ENCODE peak calls at places on chromosomes 13 and 19, in eight cellular contexts. R is choroid plexus epithelial cell, Z is AG09309, I is lower leg skin, M is RWPE2, C is AG04449, D is mesothelial cell of epicardium, B is GM12878. E is an unnamed sample.

GRCh38 chr19:1082165-1082927 is 12.8 kb downstream of the POLR2E start:
- DNase-seq in B (no peak), M (peak), C (no peak), I (peak), R (peak), Z (no peak), D (peak), E (no peak)

GRCh38 chr13:58852076-58852475 is 1220.5 kb downstream of the PCDH17 start:
- DNase-seq in D (no peak), B (no peak), R (peak), Z (no peak), I (no peak), M (no peak), C (no peak), E (no peak)

GRCh38 chr19:58338825-58339558 is 12.2 kb downstream of the ZSCAN22 start:
- DNase-seq in M (no peak), R (no peak), I (no peak), C (no peak), B (no peak), D (no peak), Z (no peak), E (no peak)

GRCh38 chr19:46614114-46614701 is 10.7 kb downstream of the PTGIR start:
- DNase-seq in B (no peak), C (no peak), D (peak), R (peak), I (peak), M (no peak), Z (no peak), E (peak)

GRCh38 chr19:55258476-55258827 is 365 bp downstream of the PPP6R1 start:
- DNase-seq in C (no peak), R (no peak), I (no peak), M (no peak), D (peak), B (no peak), Z (no peak), E (no peak)

GRCh38 chr13:54733639-54734038 is 1705.0 kb downstream of the OLFM4 start:
- DNase-seq in M (no peak), I (no peak), B (no peak), Z (no peak), R (no peak), D (no peak), C (no peak), E (no peak)

GRCh38 chr19:44003461-44004134 is 841 bp downstream of the ZNF230 start:
- DNase-seq in I (peak), C (no peak), D (no peak), R (peak), B (no peak), Z (no peak), M (no peak), E (peak)

GRCh38 chr13:106344318-106344717 is 191.1 kb downstream of the EFNB2 start:
- DNase-seq in I (no peak), M (no peak), D (no peak), Z (no peak), B (no peak), C (no peak), R (peak), E (no peak)

GRCh38 chr19:45137179-45137761 is 23.5 kb downstream of the NKPD1 start:
- DNase-seq in D (no peak), M (no peak), I (no peak), Z (no peak), R (no peak), C (no peak), B (peak), E (no peak)

GRCh38 chr13:76472916-76473315 is 413.3 kb downstream of the KCTD12 start:
- DNase-seq in I (no peak), D (no peak), R (no peak), Z (no peak), C (no peak), M (no peak), B (no peak), E (no peak)

GRCh38 chr13:23744315-23744714 is 144.9 kb downstream of the MIPEP start:
- DNase-seq in D (no peak), C (no peak), I (no peak), B (no peak), M (no peak), Z (no peak), R (no peak), E (no peak)

GRCh38 chr13:32136061-32136460 is 104.5 kb downstream of the FRY start:
- DNase-seq in M (no peak), I (no peak), D (no peak), B (no peak), Z (no peak), C (no peak), R (no peak), E (no peak)

GRCh38 chr13:73000027-73000674 is 58.7 kb upstream of the KLF5 start:
- DNase-seq in R (peak), B (peak), Z (no peak), D (no peak), M (no peak), I (no peak), C (no peak), E (no peak)

GRCh38 chr13:79044415-79044814 is 361.6 kb downstream of the RBM26 start:
- DNase-seq in M (no peak), B (no peak), C (no peak), D (no peak), I (no peak), R (no peak), Z (no peak), E (no peak)

GRCh38 chr13:37526710-37527446 is 71.7 kb downstream of the POSTN start:
- DNase-seq in Z (peak), B (no peak), M (no peak), C (peak), I (no peak), D (no peak), R (peak), E (no peak)

GRCh38 chr19:45478454-45479238 is 10.8 kb downstream of the FOSB start:
- DNase-seq in C (no peak), M (no peak), R (peak), D (peak), Z (peak), I (peak), B (peak), E (peak)

GRCh38 chr13:89315287-89315686 is 1644.1 kb downstream of the SLITRK5 start:
- DNase-seq in D (no peak), M (no peak), C (no peak), R (peak), B (no peak), Z (no peak), I (no peak), E (no peak)

GRCh38 chr13:111897178-111897845 is 169.6 kb upstream of the SOX1 start:
- DNase-seq in D (no peak), R (no peak), C (no peak), I (peak), M (peak), B (no peak), Z (no peak), E (no peak)

GRCh38 chr13:50303963-50304721 is 288.9 kb downstream of the KCNRG start:
- DNase-seq in Z (no peak), M (no peak), C (no peak), D (no peak), R (no peak), I (no peak), B (no peak), E (no peak)

GRCh38 chr19:6423499-6424189 is 967 bp downstream of the KHSRP start:
- DNase-seq in R (peak), M (no peak), C (peak), B (no peak), Z (no peak), I (peak), D (no peak), E (no peak)

GRCh38 chr13:42168497-42168896 is 103.5 kb upstream of the AKAP11 start:
- DNase-seq in Z (no peak), I (no peak), M (no peak), R (no peak), D (no peak), C (no peak), B (no peak), E (no peak)

GRCh38 chr19:2546128-2547032 is 70.5 kb downstream of the GADD45B start:
- DNase-seq in D (no peak), R (no peak), C (no peak), I (peak), B (no peak), M (no peak), Z (no peak), E (no peak)

GRCh38 chr19:48724796-48725753 is 5.5 kb upstream of the MAMSTR start:
- DNase-seq in Z (no peak), D (no peak), M (no peak), C (peak), B (no peak), R (peak), I (no peak), E (no peak)

GRCh38 chr19:54554006-54554405 is 19.6 kb upstream of the LILRA2 start:
- DNase-seq in C (no peak), M (no peak), R (no peak), D (no peak), Z (no peak), B (no peak), I (peak), E (no peak)

GRCh38 chr19:48819366-48819816 is 8.6 kb upstream of the BCAT2 start:
- DNase-seq in I (peak), R (peak), D (no peak), Z (peak), B (no peak), M (peak), C (no peak), E (no peak)

GRCh38 chr13:26019241-26019640 is 32.6 kb downstream of the SHISA2 start:
- DNase-seq in D (no peak), I (no peak), R (no peak), C (no peak), M (no peak), B (no peak), Z (no peak), E (no peak)

GRCh38 chr13:42022796-42023493 is 25.5 kb upstream of the DGKH start:
- DNase-seq in M (no peak), I (no peak), Z (no peak), B (no peak), C (no peak), R (no peak), D (no peak), E (no peak)

GRCh38 chr19:15495151-15495550 is 13.2 kb upstream of the CYP4F22 start:
- DNase-seq in M (no peak), R (no peak), Z (no peak), D (no peak), C (no peak), I (no peak), B (no peak), E (no peak)

GRCh38 chr13:36244073-36244472 is 29.7 kb upstream of the SOHLH2 start:
- DNase-seq in M (no peak), B (no peak), R (no peak), C (no peak), D (no peak), I (no peak), Z (no peak), E (no peak)

GRCh38 chr13:73069206-73069815 is 10.5 kb downstream of the KLF5 start:
- DNase-seq in I (no peak), C (no peak), D (no peak), M (no peak), R (peak), B (no peak), Z (peak), E (no peak)

GRCh38 chr13:79281335-79281734 is 124.7 kb downstream of the RBM26 start:
- DNase-seq in B (no peak), Z (no peak), D (no peak), M (no peak), C (no peak), I (no peak), R (no peak), E (no peak)

GRCh38 chr19:1758959-1759903 is 5.9 kb downstream of the ONECUT3 start:
- DNase-seq in D (no peak), C (no peak), R (no peak), Z (no peak), I (no peak), B (no peak), M (no peak), E (no peak)

GRCh38 chr13:25691654-25692053 is 319.9 kb downstream of the ATP8A2 start:
- DNase-seq in I (no peak), M (no peak), Z (no peak), B (no peak), C (no peak), R (no peak), D (no peak), E (no peak)

GRCh38 chr19:1618157-1619093 is 13.2 kb upstream of the UQCR11 start:
- DNase-seq in D (no peak), Z (no peak), R (peak), C (no peak), I (no peak), B (no peak), M (peak), E (no peak)

GRCh38 chr19:50232600-50232999 is 29.2 kb downstream of the MYH14 start:
- DNase-seq in M (no peak), R (no peak), D (no peak), B (no peak), I (no peak), C (no peak), Z (no peak), E (no peak)

GRCh38 chr19:50226536-50226935 is 23.1 kb downstream of the MYH14 start:
- DNase-seq in I (no peak), B (no peak), R (no peak), C (no peak), Z (no peak), D (no peak), M (no peak), E (no peak)

GRCh38 chr19:50231821-50232220 is 28.4 kb downstream of the MYH14 start:
- DNase-seq in B (no peak), C (no peak), D (no peak), Z (no peak), R (no peak), M (no peak), I (no peak), E (no peak)

GRCh38 chr19:50233308-50233910 is 30.0 kb downstream of the MYH14 start:
- DNase-seq in C (no peak), M (no peak), D (no peak), B (no peak), Z (no peak), R (no peak), I (no peak), E (no peak)

DNA sequence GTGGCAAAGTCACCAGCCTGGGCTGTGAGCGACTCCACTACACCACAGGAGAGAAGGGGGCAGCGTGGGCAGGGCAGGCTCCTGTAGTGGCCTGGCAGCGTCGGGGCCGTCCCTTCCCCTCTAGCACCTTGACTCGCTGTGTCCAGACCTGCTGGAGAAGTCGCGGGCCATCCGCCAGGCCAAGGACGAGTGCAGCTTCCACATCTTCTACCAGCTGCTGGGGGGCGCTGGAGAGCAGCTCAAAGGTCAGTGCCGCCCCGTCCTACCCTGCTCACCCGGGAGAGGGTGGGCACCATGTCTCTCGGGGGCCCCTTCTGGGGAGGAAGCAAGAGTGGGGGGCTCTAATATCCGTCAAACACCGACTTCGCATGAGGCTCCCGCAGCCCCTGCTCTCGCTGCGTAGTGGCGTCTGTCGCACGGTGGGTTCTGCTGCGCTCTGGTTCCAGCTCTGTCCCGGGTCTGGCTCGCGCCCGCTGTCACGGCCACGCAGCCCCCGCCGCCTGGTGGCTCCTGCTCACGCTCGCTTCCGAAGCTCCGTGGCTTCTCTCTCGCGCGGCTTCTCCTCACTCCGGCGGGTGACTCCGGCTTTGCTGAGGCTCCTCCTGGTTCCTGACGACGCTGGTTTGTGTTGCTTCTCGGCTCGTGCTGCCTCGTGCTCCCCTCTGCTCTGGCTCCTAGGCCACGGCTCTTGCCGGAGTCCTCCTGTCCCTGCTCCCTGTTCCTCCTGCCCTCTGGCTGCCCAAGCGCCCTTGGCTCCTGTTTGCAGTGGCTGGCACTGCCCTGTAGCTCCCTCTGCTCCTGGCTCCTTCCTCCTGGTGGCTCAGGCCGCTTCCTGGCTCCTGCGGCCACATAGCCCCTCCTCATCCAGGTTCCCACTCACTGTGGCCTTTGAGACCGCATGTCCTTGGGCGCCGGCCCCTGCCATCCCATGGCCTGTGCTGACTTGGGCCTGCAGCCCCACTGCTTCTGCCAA is 27.2 kb downstream of the MYH14 start:
- DNase-seq in M (no peak), D (no peak), I (no peak), B (no peak), Z (no peak), R (no peak), C (no peak), E (no peak)
- TF ChIP-seq CTCF in M (no peak), D (no peak), I (no peak), B (no peak), Z (no peak), R (no peak), C (no peak), E (no peak)

GRCh38 chr19:56543776-56544175 is 5.0 kb downstream of the ZFP28 start:
- DNase-seq in Z (no peak), B (no peak), C (no peak), R (no peak), M (no peak), I (no peak), D (no peak), E (no peak)

DNA sequence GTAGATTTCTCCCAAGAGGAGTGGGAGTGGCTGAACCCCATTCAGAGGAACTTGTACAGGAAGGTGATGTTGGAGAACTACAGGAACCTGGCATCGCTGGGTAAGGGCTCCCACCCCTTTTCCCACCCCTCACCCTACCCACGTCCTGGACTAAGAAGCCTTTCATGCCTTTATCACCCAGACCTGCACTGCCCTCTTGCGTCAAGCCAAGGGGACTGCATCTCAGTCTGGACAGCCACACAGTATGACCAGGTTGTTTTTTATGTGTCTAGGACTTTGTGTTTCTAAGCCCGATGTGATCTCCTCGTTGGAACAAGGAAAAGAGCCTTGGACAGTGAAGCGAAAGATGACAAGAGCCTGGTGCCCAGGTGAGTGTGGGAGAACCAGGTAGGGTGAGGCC is 8.8 kb downstream of the ZFP28 start:
- DNase-seq in Z (no peak), I (no peak), R (no peak), M (no peak), B (no peak), D (no peak), C (no peak), E (no peak)
- TF ChIP-seq CTCF in Z (peak), I (no peak), R (peak), M (no peak), B (no peak), D (no peak), C (no peak), E (no peak)

GRCh38 chr13:74132768-74133656 is 1.2 kb downstream of the KLF12 start:
- DNase-seq in R (peak), M (no peak), D (no peak), Z (no peak), I (peak), B (no peak), C (no peak), E (peak)
- TF ChIP-seq CTCF in R (no peak), M (no peak), D (no peak), Z (no peak), I (no peak), B (no peak), C (no peak), E (no peak)

GRCh38 chr13:91346848-91347211 is 657 bp upstream of the MIR17HG start:
- DNase-seq in I (no peak), Z (no peak), R (peak), D (no peak), B (peak), C (no peak), M (no peak), E (no peak)

GRCh38 chr13:91349992-91350911 is 2.8 kb downstream of the MIR17HG start:
- DNase-seq in Z (no peak), I (no peak), D (no peak), M (no peak), R (no peak), C (no peak), B (no peak), E (no peak)

GRCh38 chr13:91347212-91347995 is at the start of gene MIR17HG:
- DNase-seq in M (peak), C (peak), Z (peak), R (peak), B (peak), I (peak), D (peak), E (peak)

GRCh38 chr13:91348906-91349435 is 1.5 kb downstream of the MIR17HG start:
- DNase-seq in Z (peak), B (peak), D (peak), I (peak), C (peak), M (peak), R (peak), E (peak)

GRCh38 chr13:91347996-91348905 is 764 bp downstream of the MIR17HG start:
- DNase-seq in Z (no peak), D (peak), R (peak), B (no peak), I (peak), M (no peak), C (no peak), E (peak)
- TF ChIP-seq CTCF in Z (no peak), D (no peak), R (no peak), B (no peak), I (no peak), M (no peak), C (no peak), E (no peak)

E was measured in activated B cell treated with CpG ODN at 0.5 μM for 24 hours.